ENCODE peak calls at places on chromosomes 12 and 14, in six cellular contexts. Z, U, S, G, F and O are unnamed samples.

GRCh38 chr12:5251092-5251491 is 180.8 kb upstream of the NTF3 start:
- DNase-seq in Z (no peak), U (no peak), S (no peak), G (no peak), F (no peak), O (no peak)

GRCh38 chr12:49094104-49094948 is at the start of gene DHH:
- DNase-seq in Z (peak; percentile 80), U (no peak), S (no peak), G (no peak), F (no peak), O (peak; percentile 40)

GRCh38 chr12:117228239-117228638 is 38.0 kb upstream of the FBXO21 start:
- DNase-seq in Z (no peak), U (no peak), S (no peak), G (no peak), F (no peak), O (no peak)

GRCh38 chr14:59547310-59547709 is 29.3 kb downstream of the CCDC175 start:
- DNase-seq in Z (no peak), U (no peak), S (no peak), G (no peak), F (no peak), O (no peak)

GRCh38 chr14:23600806-23601205 is 22.2 kb upstream of the JPH4 start:
- DNase-seq in Z (no peak), U (no peak), S (no peak), G (no peak), F (no peak), O (no peak)

GRCh38 chr12:11497995-11498394 is 102.6 kb upstream of the PRB2 start:
- DNase-seq in Z (no peak), U (peak; percentile 37), S (no peak), G (no peak), F (no peak), O (no peak)

GRCh38 chr14:48350971-48351370 is 675.6 kb upstream of the MDGA2 start:
- DNase-seq in Z (no peak), U (no peak), S (no peak), G (peak; percentile 14), F (no peak), O (no peak)

GRCh38 chr12:31005944-31006361 is 67.7 kb upstream of the DDX11 start:
- DNase-seq in Z (no peak), U (no peak), S (no peak), G (peak; percentile 40), F (no peak), O (no peak)

GRCh38 chr14:77562681-77563080 is 53.8 kb downstream of the SPTLC2 start:
- DNase-seq in Z (no peak), U (no peak), S (no peak), G (peak; percentile 86), F (no peak), O (no peak)

GRCh38 chr14:67583711-67584644 is 16.1 kb downstream of the PIGH start:
- DNase-seq in Z (peak; percentile 70), U (no peak), S (no peak), G (peak; percentile 5), F (peak; percentile 64), O (peak; percentile 57)

GRCh38 chr12:57605308-57606015 is 838 bp downstream of the DTX3 start:
- DNase-seq in Z (no peak), U (no peak), S (no peak), G (no peak), F (no peak), O (peak; percentile 46)

GRCh38 chr14:92154283-92154942 is 32.6 kb downstream of the CPSF2 start:
- DNase-seq in Z (no peak), U (no peak), S (no peak), G (no peak), F (no peak), O (no peak)

GRCh38 chr12:204261-204678 is 9.7 kb downstream of the SLC6A12 start:
- DNase-seq in Z (no peak), U (no peak), S (no peak), G (no peak), F (no peak), O (no peak)

GRCh38 chr12:2049604-2050540 is 2.9 kb upstream of the CACNA1C start:
- DNase-seq in Z (no peak), U (no peak), S (no peak), G (no peak), F (no peak), O (no peak)

GRCh38 chr14:85702937-85703336 is 173.0 kb downstream of the FLRT2 start:
- DNase-seq in Z (no peak), U (no peak), S (no peak), G (no peak), F (no peak), O (no peak)

GRCh38 chr14:79878785-79879184 is 332.5 kb downstream of the DIO2 start:
- DNase-seq in Z (no peak), U (no peak), S (no peak), G (no peak), F (no peak), O (no peak)

GRCh38 chr14:79352026-79352425 is 859.3 kb downstream of the DIO2 start:
- DNase-seq in Z (no peak), U (no peak), S (no peak), G (no peak), F (no peak), O (no peak)

GRCh38 chr14:94269156-94269555 is 23.9 kb downstream of the SERPINA10 start:
- DNase-seq in Z (no peak), U (no peak), S (no peak), G (no peak), F (no peak), O (no peak)

GRCh38 chr14:82886670-82887069 is 1353.0 kb upstream of the SEL1L start:
- DNase-seq in Z (no peak), U (no peak), S (no peak), G (no peak), F (no peak), O (no peak)

GRCh38 chr12:51383281-51383905 is 7.8 kb downstream of the GALNT6 start:
- DNase-seq in Z (no peak), U (no peak), S (no peak), G (no peak), F (no peak), O (no peak)

GRCh38 chr14:68688872-68689371 is 103.9 kb downstream of the ZFP36L1 start:
- DNase-seq in Z (no peak), U (no peak), S (no peak), G (peak; percentile 74), F (no peak), O (peak; percentile 35)

GRCh38 chr14:27750096-27750495 is 1016.5 kb upstream of the FOXG1 start:
- DNase-seq in Z (no peak), U (no peak), S (no peak), G (no peak), F (no peak), O (no peak)

GRCh38 chr12:64180951-64181350 is 41.1 kb downstream of the KICS2 start:
- DNase-seq in Z (no peak), U (no peak), S (no peak), G (no peak), F (no peak), O (no peak)

GRCh38 chr12:122517877-122518276 is 8.9 kb downstream of the RSRC2 start:
- DNase-seq in Z (no peak), U (no peak), S (no peak), G (peak; percentile 54), F (no peak), O (no peak)

GRCh38 chr14:22025884-22026283 is 352.3 kb upstream of the OR4E1 start:
- DNase-seq in Z (no peak), U (no peak), S (no peak), G (no peak), F (no peak), O (no peak)

GRCh38 chr12:7090222-7090998 is 1.8 kb downstream of the C1R start:
- DNase-seq in Z (peak; percentile 60), U (no peak), S (no peak), G (no peak), F (no peak), O (peak; percentile 68)

GRCh38 chr12:115871714-115872113 is 405.8 kb downstream of the MED13L start:
- DNase-seq in Z (peak; percentile 70), U (no peak), S (no peak), G (no peak), F (peak; percentile 29), O (peak; percentile 87)

GRCh38 chr14:104665663-104666522 is 23.5 kb upstream of the INF2 start:
- DNase-seq in Z (peak; percentile 75), U (peak; percentile 54), S (no peak), G (no peak), F (no peak), O (peak; percentile 92)